ENCODE peak calls at places on chromosomes 12 and 14, in six cellular contexts. H is adipocyte, C is uterus, O is HCT116, E is lung, R is psoas muscle. D is an unnamed sample.

GRCh38 chr12:123427036-123427769 is 9.3 kb downstream of the RILPL2 start:
- DNase-seq in H (no peak), C (no peak), O (no peak), E (no peak), R (no peak), D (peak; percentile 57)

GRCh38 chr12:88122666-88123065 is 19.2 kb downstream of the CEP290 start:
- DNase-seq in H (no peak), C (no peak), O (no peak), E (no peak), R (no peak), D (no peak)

GRCh38 chr12:93137656-93138612 is 208.8 kb upstream of the EEA1 start:
- DNase-seq in H (peak; percentile 65), C (no peak), O (peak; percentile 0), E (no peak), R (peak; percentile 23), D (no peak)

GRCh38 chr14:45906257-45906656 is 653.3 kb upstream of the MIS18BP1 start:
- DNase-seq in H (no peak), C (no peak), O (no peak), E (no peak), R (no peak), D (no peak)

GRCh38 chr12:121656122-121656521 is 13.3 kb downstream of the MORN3 start:
- DNase-seq in H (no peak), C (no peak), O (no peak), E (no peak), R (no peak), D (no peak)

GRCh38 chr12:13161172-13161571 is 35.4 kb upstream of the EMP1 start:
- DNase-seq in H (no peak), C (no peak), O (no peak), E (no peak), R (no peak), D (no peak)

GRCh38 chr12:5210918-5211290 is 167.2 kb downstream of the KCNA5 start:
- DNase-seq in H (no peak), C (no peak), O (no peak), E (no peak), R (no peak), D (no peak)

GRCh38 chr14:33799705-33800269 is 151.1 kb downstream of the EGLN3 start:
- DNase-seq in H (no peak), C (no peak), O (no peak), E (no peak), R (no peak), D (no peak)

GRCh38 chr12:47035459-47035858 is 44.0 kb upstream of the PCED1B start:
- DNase-seq in H (no peak), C (no peak), O (no peak), E (no peak), R (no peak), D (no peak)

GRCh38 chr14:29607129-29607528 is 320.5 kb downstream of the PRKD1 start:
- DNase-seq in H (no peak), C (no peak), O (no peak), E (no peak), R (no peak), D (no peak)

GRCh38 chr14:26794731-26795130 is 196.9 kb upstream of the NOVA1 start:
- DNase-seq in H (no peak), C (no peak), O (no peak), E (no peak), R (no peak), D (no peak)

GRCh38 chr14:99422220-99423010 is 58.2 kb downstream of the SETD3 start:
- DNase-seq in H (no peak), C (no peak), O (no peak), E (no peak), R (no peak), D (no peak)

GRCh38 chr12:56358836-56359532 is 923 bp downstream of the STAT2 start:
- DNase-seq in H (peak; percentile 95), C (no peak), O (no peak), E (no peak), R (no peak), D (no peak)

GRCh38 chr12:32309811-32310755 is 89.3 kb upstream of the FGD4 start:
- DNase-seq in H (no peak), C (no peak), O (no peak), E (no peak), R (no peak), D (no peak)

GRCh38 chr14:70702154-70702553 is 60.4 kb downstream of the TTC9 start:
- DNase-seq in H (no peak), C (no peak), O (no peak), E (no peak), R (no peak), D (no peak)

GRCh38 chr14:36580856-36581831 is 1.3 kb downstream of the NKX2-8 start:
- DNase-seq in H (peak; percentile 63), C (no peak), O (no peak), E (no peak), R (peak; percentile 22), D (no peak)

GRCh38 chr12:69998922-69999321 is 173.9 kb downstream of the MYRFL start:
- DNase-seq in H (no peak), C (no peak), O (no peak), E (no peak), R (no peak), D (no peak)

GRCh38 chr12:53795927-53796326 is 44.1 kb upstream of the CISTR start:
- DNase-seq in H (no peak), C (no peak), O (no peak), E (no peak), R (no peak), D (no peak)

GRCh38 chr14:49692191-49692757 is 646 bp upstream of the KLHDC1 start:
- DNase-seq in H (no peak), C (no peak), O (no peak), E (no peak), R (no peak), D (no peak)

GRCh38 chr12:76878045-76878898 is 547 bp downstream of the CSRP2 start:
- DNase-seq in H (peak; percentile 82), C (peak; percentile 27), O (peak; percentile 15), E (no peak), R (peak; percentile 19), D (no peak)

GRCh38 chr14:33184587-33184986 is 245.9 kb downstream of the NPAS3 start:
- DNase-seq in H (no peak), C (no peak), O (no peak), E (no peak), R (no peak), D (no peak)

GRCh38 chr14:93648440-93649168 is 139.7 kb downstream of the PRIMA1 start:
- DNase-seq in H (peak; percentile 1), C (no peak), O (peak; percentile 34), E (no peak), R (no peak), D (no peak)

GRCh38 chr14:22252591-22253178 is 336.3 kb downstream of the DAD1 start:
- DNase-seq in H (no peak), C (no peak), O (no peak), E (no peak), R (no peak), D (no peak)

GRCh38 chr12:52713960-52714886 is 10.9 kb upstream of the KRT77 start:
- DNase-seq in H (no peak), C (no peak), O (no peak), E (no peak), R (no peak), D (no peak)

DNA sequence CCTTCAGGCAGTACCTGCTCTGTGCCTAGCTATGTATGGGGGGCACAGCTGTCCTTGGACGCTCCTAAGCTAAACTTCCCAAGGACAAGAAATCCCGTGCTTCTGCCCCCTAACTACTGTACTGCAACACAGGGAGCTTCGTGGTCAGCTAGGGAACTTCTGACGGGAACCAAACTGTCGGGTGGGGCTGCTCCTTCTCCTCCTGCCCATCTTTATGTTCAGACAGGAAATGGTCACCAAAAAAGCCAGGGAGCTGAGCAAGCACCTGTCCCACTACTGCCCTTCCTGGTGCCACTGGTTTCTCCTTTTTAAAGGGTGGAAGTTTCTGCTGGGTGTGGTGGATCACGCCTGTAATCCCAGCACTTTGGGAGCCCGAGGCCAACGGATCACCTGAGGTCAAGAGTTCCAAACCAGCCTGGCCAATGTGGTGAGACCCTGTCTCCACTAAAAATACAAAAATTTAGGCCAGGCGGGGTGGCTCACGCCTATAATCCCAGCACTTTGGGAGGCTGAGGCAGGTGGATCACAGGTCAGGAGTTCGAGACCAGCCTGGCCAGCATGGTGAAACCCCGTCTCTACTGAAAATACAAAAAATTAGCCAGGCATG is 26.6 kb downstream of the PXN start:
- DNase-seq in H (no peak), C (no peak), O (no peak), E (no peak), R (no peak), D (no peak)
- H3K4me1 ChIP-seq in H (peaks cover 77% of the 10 kb centered on the region), C (peaks cover 19% of the 10 kb centered on the region), O (peaks cover 94% of the 10 kb centered on the region), E (peaks cover 42% of the 10 kb centered on the region), R (peaks cover 98% of the 10 kb centered on the region), D (peaks cover 94% of the 10 kb centered on the region)

DNA sequence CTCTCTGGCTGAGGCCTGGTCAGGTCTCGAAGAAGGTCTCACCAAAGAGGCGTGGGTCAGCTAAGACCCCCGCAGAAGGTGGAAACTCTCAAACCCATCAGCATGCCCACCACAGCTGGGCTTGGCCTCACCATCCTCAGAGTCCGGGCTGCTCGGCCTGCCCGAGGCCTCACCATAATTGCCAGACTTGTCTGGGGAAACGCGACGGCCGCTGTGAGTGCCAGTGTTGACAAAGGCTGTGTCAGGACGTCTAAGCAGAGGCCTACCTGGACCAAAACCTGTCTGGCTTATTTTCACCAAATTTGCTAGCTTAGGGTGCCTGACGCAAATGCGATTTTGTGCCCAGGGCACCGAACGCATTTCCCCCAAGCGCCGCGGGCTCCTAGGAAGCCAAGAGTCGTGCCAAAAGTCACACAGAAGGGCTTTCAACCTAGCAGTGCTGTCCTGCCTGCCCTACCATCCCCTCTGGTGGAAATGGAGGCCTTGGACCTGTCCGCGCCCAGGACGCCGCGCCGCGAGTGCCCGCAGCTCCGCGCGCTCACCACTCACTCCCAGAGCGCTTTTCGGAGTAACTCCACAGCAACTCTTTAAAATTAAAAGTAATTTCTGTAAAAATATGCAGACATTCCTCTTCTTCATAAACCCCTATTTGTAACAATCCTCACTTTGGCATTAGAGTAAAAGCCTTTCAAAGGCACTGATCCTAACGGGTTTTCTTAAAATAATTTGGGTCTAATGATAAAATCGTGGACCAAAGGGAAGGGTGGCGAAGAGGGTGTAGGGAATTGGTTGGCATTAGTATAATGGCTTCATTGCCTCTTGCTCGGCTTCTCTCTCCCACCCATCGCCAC is 1.2 kb upstream of the ALX1 start:
- DNase-seq in H (no peak), C (no peak), O (no peak), E (no peak), R (no peak), D (no peak)
- H3K4me3 ChIP-seq in H (peak overlapping the region; percentile 89), C (no peak overlapping the region), O (no peak overlapping the region), E (no peak overlapping the region), R (no peak overlapping the region), D (no peak overlapping the region)

GRCh38 chr12:19665105-19665900 is 226.0 kb downstream of the AEBP2 start:
- DNase-seq in H (no peak), C (no peak), O (no peak), E (no peak), R (no peak), D (no peak)
- H3K4me1 ChIP-seq in H (no peaks in the 10 kb centered on the region), C (no peaks in the 10 kb centered on the region), O (no peaks in the 10 kb centered on the region), E (no peaks in the 10 kb centered on the region), R (no peaks in the 10 kb centered on the region), D (no peaks in the 10 kb centered on the region)

DNA sequence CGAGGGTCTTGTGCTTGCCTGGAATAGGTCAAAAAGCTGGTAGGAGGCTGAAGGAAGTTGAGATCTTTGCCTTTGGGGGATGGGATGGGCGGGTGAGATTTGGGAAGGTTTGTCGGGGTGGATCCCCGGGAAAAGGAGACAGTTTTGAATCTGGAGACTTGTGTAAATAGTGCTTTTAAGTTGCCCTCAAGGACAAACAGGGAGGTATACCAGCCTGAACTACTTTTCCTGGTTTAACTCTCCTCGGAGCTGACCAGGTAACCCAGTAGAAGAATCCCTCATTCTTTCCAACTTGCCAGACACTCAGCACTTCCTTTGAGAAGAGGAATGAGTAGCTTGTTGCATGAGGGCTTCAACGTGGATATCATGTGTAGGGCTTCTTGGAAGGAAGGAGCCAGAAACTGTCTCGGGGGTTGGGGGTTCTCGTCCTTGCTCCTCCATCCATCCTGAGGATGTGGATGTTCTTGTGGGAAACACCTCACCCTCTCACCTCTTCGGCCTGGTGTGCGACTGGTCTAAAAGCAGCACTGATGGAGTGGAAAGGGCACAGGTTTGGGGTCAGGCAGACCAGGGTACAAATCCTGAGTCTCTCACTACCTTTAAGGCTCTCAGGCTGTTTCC is 1.9 kb downstream of the TEAD4 start:
- DNase-seq in H (no peak), C (no peak), O (no peak), E (no peak), R (no peak), D (no peak)
- H3K4me3 ChIP-seq in H (peak overlapping the region; percentile 87), C (no peak overlapping the region), O (peak overlapping the region; percentile 67), E (peak overlapping the region; percentile 72), R (peak overlapping the region; percentile 76), D (no peak overlapping the region)

D was measured in CD8-positive, alpha-beta memory T cell.